ENCODE peak calls at places on chromosomes 4 and X, in six cellular contexts. C is T-cell; S is activated CD4-positive, alpha-beta T cell treated with anti-CD3 and anti-CD28 coated beads, Interleukin-2, amount 10 ng/mL, durations not matched to agents 7 days and 5 days; R is T47D; B is type B pancreatic cell; M is stimulated activated effector memory CD8-positive, alpha-beta T cell treated with anti-CD3 and anti-CD28 coated beads, Interleukin-12 subunit alpha, Interleukin-12 subunit beta, amount 100 ng/mL, for 72 hours. L is an unnamed sample.

GRCh38 chrX:136170109-136170800 is 22.9 kb downstream of the FHL1 start:
- DNase-seq in C (no peak), S (no peak), R (peak; percentile 41), B (no peak), M (no peak), L (no peak)

GRCh38 chr4:174864031-174864430 is 35.0 kb upstream of the GLRA3 start:
- DNase-seq in C (no peak), S (no peak), R (no peak), B (no peak), M (no peak), L (no peak)

GRCh38 chr4:9792381-9792780 is 10.9 kb downstream of the DRD5 start:
- DNase-seq in C (no peak), S (no peak), R (no peak), B (no peak), M (no peak), L (no peak)

GRCh38 chrX:131802836-131803626 is 220.1 kb upstream of the STK26 start:
- DNase-seq in C (no peak), S (no peak), R (peak; percentile 74), B (no peak), M (no peak), L (peak; percentile 71)

GRCh38 chr4:55364691-55365346 is 18.8 kb downstream of the SRD5A3 start:
- DNase-seq in C (no peak), S (no peak), R (no peak), B (no peak), M (no peak), L (no peak)

GRCh38 chr4:150773032-150773431 is 191.1 kb downstream of the MAB21L2 start:
- DNase-seq in C (no peak), S (no peak), R (no peak), B (no peak), M (no peak), L (no peak)

GRCh38 chr4:98352403-98352802 is 91.2 kb downstream of the RAP1GDS1 start:
- DNase-seq in C (no peak), S (no peak), R (no peak), B (no peak), M (no peak), L (no peak)

GRCh38 chr4:1976416-1977352 is 32.1 kb downstream of the NELFA start:
- DNase-seq in C (no peak), S (no peak), R (no peak), B (no peak), M (no peak), L (no peak)

GRCh38 chr4:98430708-98431403 is 169.7 kb downstream of the RAP1GDS1 start:
- DNase-seq in C (no peak), S (no peak), R (no peak), B (no peak), M (no peak), L (no peak)

GRCh38 chr4:73347497-73347896 is 56.6 kb upstream of the ALB start:
- DNase-seq in C (no peak), S (no peak), R (no peak), B (no peak), M (no peak), L (no peak)

GRCh38 chrX:118807151-118808017 is 16.2 kb upstream of the ZCCHC12 start:
- DNase-seq in C (no peak), S (peak; percentile 27), R (peak; percentile 48), B (no peak), M (no peak), L (peak; percentile 28)

GRCh38 chr4:187309456-187309855 is 585.8 kb upstream of the FAT1 start:
- DNase-seq in C (no peak), S (no peak), R (no peak), B (no peak), M (no peak), L (no peak)

GRCh38 chr4:173835863-173836262 is 305.8 kb upstream of the HAND2 start:
- DNase-seq in C (no peak), S (no peak), R (no peak), B (no peak), M (no peak), L (no peak)

GRCh38 chrX:87516716-87517115 is 886 bp upstream of the KLHL4 start:
- DNase-seq in C (no peak), S (no peak), R (no peak), B (no peak), M (no peak), L (no peak)

GRCh38 chrX:39477438-39478120 is 620.2 kb downstream of the BCOR start:
- DNase-seq in C (peak; percentile 19), S (no peak), R (no peak), B (no peak), M (no peak), L (no peak)

L was measured in memory B cell.